ENCODE peak calls at places on chromosomes 3 and 15, in six cellular contexts. D, Z, E, L, V and U are unnamed samples.

GRCh38 chr3:180048840-180049239 is 12.1 kb upstream of the PEX5L start:
- DNase-seq in D (no peak), Z (no peak), E (no peak), L (no peak), V (no peak), U (no peak)

GRCh38 chr15:21269121-21269520 is 171.2 kb downstream of the POTEB3 start:
- DNase-seq in D (peak), Z (no peak), E (no peak), L (no peak), V (no peak), U (no peak)

GRCh38 chr3:194328080-194328571 is 23.0 kb downstream of the CPN2 start:
- DNase-seq in D (no peak), Z (peak), E (no peak), L (no peak), V (peak), U (no peak)

GRCh38 chr3:108602249-108602934 is 12.9 kb downstream of the DZIP3 start:
- DNase-seq in D (no peak), Z (peak), E (peak), L (no peak), V (no peak), U (no peak)

GRCh38 chr3:102225407-102226132 is 209.2 kb upstream of the ZPLD1 start:
- DNase-seq in D (no peak), Z (no peak), E (peak), L (peak), V (peak), U (no peak)

GRCh38 chr15:61521961-61522360 is 292.9 kb upstream of the RORA start:
- DNase-seq in D (no peak), Z (no peak), E (no peak), L (no peak), V (no peak), U (no peak)

GRCh38 chr15:28955686-28956421 is 70.1 kb downstream of the APBA2 start:
- DNase-seq in D (peak), Z (no peak), E (no peak), L (no peak), V (peak), U (peak)

GRCh38 chr15:68384451-68385239 is 47.3 kb downstream of the ITGA11 start:
- DNase-seq in D (no peak), Z (peak), E (no peak), L (peak), V (peak), U (peak)

GRCh38 chr3:3086239-3086638 is 23.9 kb downstream of the IL5RA start:
- DNase-seq in D (no peak), Z (no peak), E (no peak), L (no peak), V (no peak), U (no peak)

GRCh38 chr3:16174389-16174788 is at the start of gene GALNT15:
- DNase-seq in D (peak), Z (no peak), E (peak), L (peak), V (peak), U (peak)

GRCh38 chr3:71305246-71306206 is 278.0 kb downstream of the FOXP1 start:
- DNase-seq in D (no peak), Z (no peak), E (peak), L (peak), V (no peak), U (no peak)

GRCh38 chr15:81010086-81010485 is 9.4 kb downstream of the TLNRD1 start:
- DNase-seq in D (no peak), Z (no peak), E (no peak), L (no peak), V (no peak), U (no peak)

GRCh38 chr3:53196575-53197407 is 35.8 kb downstream of the PRKCD start:
- DNase-seq in D (no peak), Z (peak), E (peak), L (peak), V (peak), U (no peak)

GRCh38 chr3:126835472-126836219 is 131.6 kb downstream of the CHCHD6 start:
- DNase-seq in D (no peak), Z (peak), E (no peak), L (peak), V (peak), U (peak)

GRCh38 chr15:66502491-66502890 is 2.2 kb downstream of the RPL4 start:
- DNase-seq in D (no peak), Z (peak), E (no peak), L (no peak), V (no peak), U (no peak)

GRCh38 chr3:124051636-124052035 is 59.7 kb upstream of the ROPN1 start:
- DNase-seq in D (no peak), Z (no peak), E (no peak), L (no peak), V (no peak), U (no peak)

GRCh38 chr3:190073264-190073663 is 47.4 kb downstream of the P3H2 start:
- DNase-seq in D (no peak), Z (no peak), E (peak), L (peak), V (no peak), U (no peak)